ENCODE peak calls at places on chromosomes 12 and 14, in six cellular contexts. E is A549, Y is heart left ventricle, C is transverse colon, P is HCT116, V is Peyer's patch. F is an unnamed sample.

GRCh38 chr14:76941544-76942287 is 86.8 kb downstream of the IRF2BPL start:
- DNase-seq in E (no peak), C (no peak), Y (no peak), V (no peak), P (no peak), F (no peak)

GRCh38 chr12:873954-874353 is 75.5 kb downstream of the RAD52 start:
- DNase-seq in V (no peak), C (no peak), Y (no peak), E (peak; percentile 21), P (no peak), F (no peak)

GRCh38 chr12:94969424-94969823 is 34.1 kb downstream of the NDUFA12 start:
- DNase-seq in Y (no peak), C (no peak), E (no peak), P (no peak), V (no peak), F (no peak)

GRCh38 chr12:32000373-32001005 is 41.3 kb downstream of the RESF1 start:
- DNase-seq in E (no peak), C (no peak), V (no peak), Y (no peak), P (no peak), F (no peak)

GRCh38 chr14:22465201-22465835 is 123.7 kb downstream of the DAD1 start:
- DNase-seq in V (no peak), P (no peak), Y (no peak), E (no peak), C (no peak), F (no peak)

GRCh38 chr12:21438643-21439042 is 1.2 kb downstream of the PYROXD1 start:
- DNase-seq in C (no peak), E (peak; percentile 25), P (no peak), Y (no peak), V (no peak), F (no peak)

GRCh38 chr12:102169922-102170698 is 27.5 kb downstream of the PMCH start:
- DNase-seq in V (no peak), Y (no peak), C (no peak), P (peak; percentile 4), E (peak; percentile 51), F (no peak)

GRCh38 chr14:30440986-30441385 is 118.0 kb upstream of the G2E3 start:
- DNase-seq in E (no peak), C (no peak), Y (no peak), V (no peak), P (no peak), F (no peak)

GRCh38 chr14:54189358-54190354 is 207.2 kb upstream of the CDKN3 start:
- DNase-seq in V (no peak), C (no peak), Y (no peak), E (peak; percentile 55), P (peak; percentile 59), F (no peak)

GRCh38 chr12:123886931-123887582 is 85.6 kb downstream of the CCDC92 start:
- DNase-seq in C (peak; percentile 34), E (no peak), Y (no peak), P (no peak), V (no peak), F (no peak)

DNA sequence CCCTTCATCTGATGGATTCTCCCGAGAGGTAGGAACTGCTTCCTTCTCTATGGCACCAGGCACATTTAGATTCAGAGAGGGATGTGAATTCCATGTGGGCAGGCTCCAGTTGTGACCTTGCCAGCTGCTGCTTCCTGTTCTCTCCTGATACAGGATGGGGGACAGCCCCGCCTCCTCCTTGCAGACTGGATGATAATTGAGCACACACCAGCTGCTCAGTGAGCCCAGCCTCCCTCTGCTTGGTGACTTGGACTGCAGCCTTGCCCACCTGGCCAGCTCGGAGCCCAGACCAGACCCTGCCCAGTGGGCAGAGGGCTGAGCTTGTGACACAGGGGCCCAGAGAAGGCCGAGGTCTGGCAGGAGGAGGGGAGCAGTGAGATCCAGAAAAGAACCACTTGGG is 90.2 kb downstream of the CALM1 start:
- DNase-seq in Y (no peak), E (no peak), V (no peak), P (no peak), C (no peak), F (no peak)
- H3K27ac ChIP-seq in Y (no peak overlapping the region), E (no peak overlapping the region), V (no peak overlapping the region), P (no peak overlapping the region), C (no peak overlapping the region), F (no peak overlapping the region)

DNA sequence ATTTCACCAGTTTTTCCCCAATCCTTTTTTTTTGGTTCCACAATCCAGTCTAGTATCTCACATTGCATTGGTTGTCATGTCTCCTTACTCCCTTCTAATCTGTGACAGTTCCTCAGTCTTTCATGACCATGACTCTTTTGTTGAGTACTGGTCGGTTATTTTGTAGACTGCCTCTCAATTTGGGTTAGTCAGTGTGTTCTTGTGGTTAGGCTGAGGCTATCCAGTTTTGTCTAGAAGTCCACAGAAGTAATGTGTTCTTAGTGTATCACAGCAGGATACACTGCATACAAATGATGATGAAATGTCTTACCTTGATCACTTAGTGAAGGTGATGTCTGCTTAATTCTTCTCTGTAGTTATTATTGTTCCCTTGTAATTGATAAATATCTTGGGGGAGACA is 24.8 kb downstream of the PELI2 start:
- DNase-seq in Y (no peak), P (no peak), E (no peak), V (no peak), C (no peak), F (no peak)
- H3K4me1 ChIP-seq in Y (no peaks in the 10 kb centered on the region), P (no peaks in the 10 kb centered on the region), E (no peaks in the 10 kb centered on the region), V (no peaks in the 10 kb centered on the region), C (peaks cover 10% of the 10 kb centered on the region), F (no peaks in the 10 kb centered on the region)

GRCh38 chr12:132545955-132546354 is 56.0 kb downstream of the FBRSL1 start:
- DNase-seq in E (no peak), Y (no peak), C (no peak), V (no peak), P (no peak), F (no peak)

GRCh38 chr12:132545183-132545953 is 55.4 kb downstream of the FBRSL1 start:
- DNase-seq in V (no peak), Y (no peak), C (no peak), P (no peak), E (no peak), F (no peak)

GRCh38 chr12:132544173-132544468 is 54.2 kb downstream of the FBRSL1 start:
- DNase-seq in P (no peak), E (no peak), V (no peak), Y (no peak), C (no peak), F (no peak)

GRCh38 chr12:132543298-132544172 is 53.6 kb downstream of the FBRSL1 start:
- DNase-seq in Y (no peak), E (no peak), V (no peak), P (no peak), C (no peak), F (no peak)

DNA sequence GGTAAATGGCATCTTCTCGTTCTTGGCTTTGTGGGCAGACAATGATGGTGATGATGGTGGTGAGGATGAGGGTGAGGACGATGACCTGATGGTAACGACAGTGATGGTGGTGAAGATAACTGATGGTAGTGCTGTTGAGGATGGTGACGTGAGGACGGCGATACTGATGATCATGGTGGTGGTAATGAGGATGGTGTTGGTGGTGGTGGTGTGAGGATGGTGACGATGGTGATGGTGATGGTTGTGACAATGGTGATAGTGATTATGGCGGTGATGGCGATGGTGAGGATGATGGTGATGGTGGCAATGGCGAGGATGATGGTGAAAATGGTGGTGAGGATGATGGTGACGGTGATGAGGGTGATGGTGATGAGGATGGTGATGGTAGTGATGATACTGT is 54.5 kb downstream of the FBRSL1 start:
- DNase-seq in P (no peak), V (no peak), C (no peak), Y (no peak), E (no peak), F (no peak)
- TF ChIP-seq POLR2A in P (no peak), V (no peak), C (no peak), Y (no peak), E (no peak), F (no peak)

GRCh38 chr12:12270226-12270625 is 3.4 kb upstream of the LRP6 start:
- DNase-seq in P (no peak), V (no peak), Y (no peak), C (no peak), E (no peak), F (no peak)

GRCh38 chr12:12278899-12279298 is 12.1 kb upstream of the LRP6 start:
- DNase-seq in C (no peak), P (no peak), E (no peak), Y (no peak), V (no peak), F (no peak)

GRCh38 chr12:12275874-12276273 is 9.0 kb upstream of the LRP6 start:
- DNase-seq in P (no peak), C (no peak), V (no peak), E (no peak), Y (no peak), F (no peak)

GRCh38 chr12:12272869-12273268 is 6.0 kb upstream of the LRP6 start:
- DNase-seq in V (no peak), E (peak; percentile 51), P (no peak), C (no peak), Y (no peak), F (no peak)

DNA sequence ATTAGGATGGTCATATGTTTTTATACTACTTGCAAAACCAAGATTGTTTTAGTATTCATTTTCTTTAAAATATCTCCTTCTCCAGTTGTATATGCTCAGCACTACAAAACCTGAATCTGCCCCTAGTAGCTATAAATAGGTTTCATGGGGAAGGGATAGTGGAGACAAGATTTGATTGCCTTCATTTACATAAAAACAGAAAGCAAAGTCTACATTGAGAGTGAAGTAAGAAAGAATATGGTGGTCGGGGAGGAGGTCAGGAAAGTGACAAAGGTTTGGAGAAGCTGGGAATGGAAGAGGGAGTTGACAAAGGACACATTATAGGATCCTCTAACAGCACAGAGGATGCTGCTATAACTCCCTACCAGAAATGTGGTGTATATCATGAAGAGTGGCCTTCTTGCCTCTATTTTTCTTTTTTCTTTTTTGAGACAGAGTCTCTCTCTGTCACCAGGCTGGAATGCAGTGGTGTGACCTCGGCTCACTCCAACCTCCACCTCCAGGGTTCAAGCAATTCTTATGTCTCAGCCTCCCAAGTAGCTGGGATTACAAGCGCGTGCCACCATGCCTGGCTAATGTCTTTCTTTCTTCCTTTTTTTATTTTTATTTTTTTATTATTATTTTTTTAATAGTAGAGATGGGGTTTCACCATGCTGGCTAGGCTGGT is 6.6 kb upstream of the LRP6 start:
- DNase-seq in V (no peak), Y (no peak), E (no peak), P (no peak), C (no peak), F (no peak)
- H3K27ac ChIP-seq in V (no peak overlapping the region), Y (no peak overlapping the region), E (peak overlapping the region; percentile 65), P (no peak overlapping the region), C (no peak overlapping the region), F (no peak overlapping the region)

GRCh38 chr12:56157201-56158028 is 744 bp upstream of the MYL6 start:
- DNase-seq in C (peak; percentile 81), P (peak; percentile 70), Y (peak; percentile 78), V (peak; percentile 82), E (peak; percentile 87), F (peak; percentile 66)

GRCh38 chr12:56154818-56155217 is 2.4 kb downstream of the MYL6B start:
- DNase-seq in V (no peak), C (no peak), P (no peak), E (no peak), Y (no peak), F (no peak)

GRCh38 chr12:56154246-56154771 is 1.9 kb downstream of the MYL6B start:
- DNase-seq in P (no peak), E (no peak), V (no peak), Y (no peak), C (no peak), F (no peak)

GRCh38 chr12:56153291-56154065 is 1.1 kb downstream of the MYL6B start:
- DNase-seq in E (no peak), Y (no peak), C (no peak), V (no peak), P (no peak), F (no peak)

GRCh38 chr12:56155256-56155845 is 2.8 kb upstream of the MYL6 start:
- DNase-seq in E (no peak), V (peak; percentile 59), C (no peak), Y (no peak), P (no peak), F (peak; percentile 80)
- H3K4me1 ChIP-seq in E (peaks cover 30% of the 10 kb centered on the region), V (no peaks in the 10 kb centered on the region), C (peaks cover 51% of the 10 kb centered on the region), Y (peaks cover 4% of the 10 kb centered on the region), P (peaks cover 44% of the 10 kb centered on the region), F (peaks cover 42% of the 10 kb centered on the region)